ENCODE peak calls at places on chromosomes 5 and 9, in six cellular contexts. V is body of pancreas, B is tibial nerve, K is astrocyte of the spinal cord, P is MCF 10A, O is keratinocyte. D is an unnamed sample.

GRCh38 chr5:176416123-176416924 is at the start of gene CLTB:
- DNase-seq in V (peak), K (peak), P (peak), O (no peak), B (peak), D (peak)

GRCh38 chr9:110192531-110193326 is 15.2 kb downstream of the C9orf152 start:
- DNase-seq in B (peak), K (peak), O (no peak), P (no peak), V (no peak), D (no peak)

GRCh38 chr9:107226431-107226830 is 56.6 kb upstream of the RAD23B start:
- DNase-seq in O (no peak), K (no peak), B (no peak), V (no peak), P (peak), D (no peak)

GRCh38 chr9:138038244-138038671 is 160.7 kb downstream of the CACNA1B start:
- DNase-seq in B (no peak), O (no peak), P (no peak), V (peak), K (no peak), D (no peak)

GRCh38 chr9:85212887-85213286 is 528.9 kb downstream of the AGTPBP1 start:
- DNase-seq in V (no peak), K (peak), B (no peak), O (peak), P (peak), D (peak)

GRCh38 chr5:113081881-113082546 is 105.4 kb downstream of the DCP2 start:
- DNase-seq in P (peak), O (peak), K (peak), B (no peak), V (no peak), D (no peak)

GRCh38 chr9:81113408-81114124 is 575.8 kb downstream of the TLE1 start:
- DNase-seq in V (no peak), B (no peak), O (no peak), P (no peak), K (peak), D (no peak)

GRCh38 chr5:72314571-72315172 is 5.4 kb downstream of the MRPS27 start:
- DNase-seq in B (no peak), P (peak), V (peak), O (no peak), K (peak), D (no peak)

GRCh38 chr5:171175746-171176145 is 133.3 kb upstream of the TLX3 start:
- DNase-seq in P (no peak), B (no peak), K (no peak), O (no peak), V (no peak), D (no peak)

GRCh38 chr9:109228093-109228642 is 61.1 kb upstream of the FRRS1L start:
- DNase-seq in K (no peak), P (no peak), O (no peak), V (no peak), B (no peak), D (no peak)

GRCh38 chr9:136245194-136246150 is at the start of gene QSOX2:
- DNase-seq in K (peak), P (peak), O (no peak), B (peak), V (peak), D (peak)

GRCh38 chr5:135356522-135357318 is 42.3 kb downstream of the MACROH2A1 start:
- DNase-seq in V (peak), B (peak), O (no peak), P (peak), K (peak), D (no peak)

GRCh38 chr5:135212361-135213033 is 178.5 kb upstream of the PITX1 start:
- DNase-seq in K (no peak), V (no peak), P (no peak), B (no peak), O (no peak), D (no peak)

GRCh38 chr5:136036991-136037705 is 8.4 kb downstream of the TGFBI start:
- DNase-seq in O (no peak), K (peak), P (peak), B (no peak), V (no peak), D (no peak)

GRCh38 chr5:55636711-55637110 is 75.4 kb downstream of the SLC38A9 start:
- DNase-seq in V (peak), P (peak), B (peak), O (no peak), K (no peak), D (no peak)

GRCh38 chr5:71978216-71978615 is 129.1 kb upstream of the MAP1B start:
- DNase-seq in B (no peak), V (no peak), K (no peak), O (no peak), P (no peak), D (no peak)

GRCh38 chr9:20551835-20552234 is 70.5 kb downstream of the MLLT3 start:
- DNase-seq in V (no peak), K (no peak), B (no peak), O (no peak), P (no peak), D (peak)

GRCh38 chr9:132541051-132541450 is 41.4 kb upstream of the BARHL1 start:
- DNase-seq in O (no peak), B (no peak), P (no peak), V (no peak), K (no peak), D (no peak)

GRCh38 chr9:126862461-126862830 is 2.0 kb downstream of the ZBTB34 start:
- DNase-seq in V (no peak), O (no peak), K (no peak), P (no peak), B (no peak), D (no peak)

GRCh38 chr9:100990605-100991381 is 37.7 kb upstream of the PLPPR1 start:
- DNase-seq in O (no peak), P (no peak), V (no peak), B (no peak), K (no peak), D (no peak)

GRCh38 chr9:18463991-18464390 is 10.0 kb upstream of the ADAMTSL1 start:
- DNase-seq in P (no peak), B (no peak), K (no peak), V (no peak), O (peak), D (no peak)

GRCh38 chr9:30519756-30520155 is 1864.7 kb upstream of the ACO1 start:
- DNase-seq in V (no peak), P (peak), K (peak), O (no peak), B (no peak), D (no peak)

GRCh38 chr5:178207917-178208280 is 3.6 kb downstream of the HNRNPAB start:
- DNase-seq in V (no peak), B (no peak), O (no peak), K (no peak), P (no peak), D (no peak)

GRCh38 chr9:133428579-133429215 is 6.5 kb downstream of the ADAMTS13 start:
- DNase-seq in K (no peak), P (no peak), B (no peak), V (no peak), O (no peak), D (peak)

GRCh38 chr9:35954942-35955546 is 2.9 kb downstream of the OR2S2 start:
- DNase-seq in P (peak), O (peak), K (peak), V (peak), B (peak), D (peak)

GRCh38 chr5:10442581-10442980 is 902 bp downstream of the ROPN1L start:
- DNase-seq in V (no peak), P (no peak), O (no peak), K (no peak), B (no peak), D (peak)

GRCh38 chr5:173989432-173990082 is 587 bp downstream of the C5orf47 start:
- DNase-seq in B (no peak), K (no peak), V (no peak), P (no peak), O (no peak), D (no peak)

GRCh38 chr5:68406344-68406743 is 190.8 kb downstream of the PIK3R1 start:
- DNase-seq in V (no peak), B (no peak), P (no peak), K (no peak), O (no peak), D (no peak)

GRCh38 chr9:122206118-122207046 is 22.4 kb downstream of the LHX6 start:
- DNase-seq in P (peak), K (peak), B (no peak), O (no peak), V (no peak), D (no peak)

DNA sequence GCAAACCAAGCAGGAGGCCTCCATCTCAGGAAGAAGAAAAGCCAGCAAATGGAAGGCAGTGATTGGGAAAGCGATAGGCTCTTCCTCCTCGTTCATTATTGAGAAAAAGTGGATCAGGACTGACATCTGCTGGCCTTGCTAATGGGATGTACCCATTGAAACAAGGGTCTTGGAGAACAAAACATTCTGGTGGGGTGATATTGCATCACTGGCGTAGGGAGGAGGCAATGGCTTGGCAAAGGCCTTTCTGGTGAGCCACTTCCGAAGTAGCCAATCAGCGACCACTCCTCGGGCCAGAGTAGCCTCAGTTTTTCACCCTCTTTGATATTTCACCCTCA is 86.7 kb upstream of the NFIB start:
- DNase-seq in B (peak), K (peak), O (no peak), V (peak), P (peak), D (no peak)
- TF ChIP-seq CTCF in B (no peak), K (peak), O (peak), V (no peak), P (peak), D (no peak)

DNA sequence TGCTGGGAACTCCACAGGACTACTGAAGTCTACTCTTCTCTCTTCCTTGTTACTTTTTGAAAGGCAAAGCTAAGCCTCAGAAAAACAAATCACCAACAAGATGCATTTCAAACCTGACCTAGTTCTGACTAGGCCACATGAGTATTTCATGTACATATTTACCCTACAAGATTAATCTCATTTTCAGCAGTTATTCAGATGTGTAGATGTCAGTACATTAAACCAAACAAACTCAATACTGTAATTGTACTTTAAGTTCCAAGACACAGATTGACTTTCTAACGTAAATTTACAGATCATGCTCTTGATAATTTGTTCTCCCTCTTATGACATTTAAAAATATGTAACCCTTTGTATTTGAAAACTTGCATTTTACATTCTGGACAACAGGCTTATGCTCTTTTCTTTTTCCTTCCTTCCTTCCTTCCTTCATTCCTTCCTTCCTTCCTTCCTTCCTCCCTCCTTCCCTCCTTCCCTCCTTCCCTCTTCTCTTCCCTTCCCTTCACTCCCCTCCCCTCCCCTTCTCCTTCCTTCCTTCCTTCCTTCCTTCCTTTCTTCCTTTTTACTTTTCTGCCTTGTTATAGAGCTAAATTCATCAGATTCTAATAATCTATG is 1653.4 kb downstream of the EFNA5 start:
- DNase-seq in V (no peak), O (no peak), P (no peak), K (no peak), B (no peak), D (no peak)
- TF ChIP-seq CTCF in V (no peak), O (no peak), P (no peak), K (no peak), B (no peak), D (no peak)

GRCh38 chr5:31476607-31477200 is 55.2 kb downstream of the DROSHA start:
- DNase-seq in P (no peak), B (no peak), V (no peak), O (no peak), K (no peak), D (no peak)

GRCh38 chr5:31478901-31479300 is 53.0 kb downstream of the DROSHA start:
- DNase-seq in O (no peak), B (no peak), V (no peak), K (no peak), P (no peak), D (no peak)

GRCh38 chr5:31477971-31478370 is 53.9 kb downstream of the DROSHA start:
- DNase-seq in V (no peak), K (no peak), B (no peak), O (no peak), P (no peak), D (no peak)

GRCh38 chr5:31479706-31480105 is 52.2 kb downstream of the DROSHA start:
- DNase-seq in K (no peak), O (no peak), V (no peak), P (no peak), B (no peak), D (no peak)

GRCh38 chr5:31477516-31477915 is 54.4 kb downstream of the DROSHA start:
- DNase-seq in V (no peak), K (no peak), O (no peak), B (no peak), P (peak), D (no peak)
- TF ChIP-seq CTCF in V (no peak), K (no peak), O (no peak), B (no peak), P (no peak), D (no peak)

GRCh38 chr5:61624553-61624952 is 292.5 kb downstream of the ZSWIM6 start:
- DNase-seq in V (no peak), K (no peak), O (no peak), P (no peak), B (no peak), D (no peak)

GRCh38 chr5:61624966-61625681 is 293.1 kb downstream of the ZSWIM6 start:
- DNase-seq in B (no peak), O (no peak), V (no peak), K (no peak), P (no peak), D (no peak)

GRCh38 chr5:61625682-61626620 is 293.9 kb downstream of the ZSWIM6 start:
- DNase-seq in K (peak), O (no peak), V (peak), P (no peak), B (peak), D (peak)

GRCh38 chr5:61620660-61621650 is 288.9 kb downstream of the ZSWIM6 start:
- DNase-seq in K (no peak), O (no peak), P (no peak), B (no peak), V (no peak), D (no peak)

DNA sequence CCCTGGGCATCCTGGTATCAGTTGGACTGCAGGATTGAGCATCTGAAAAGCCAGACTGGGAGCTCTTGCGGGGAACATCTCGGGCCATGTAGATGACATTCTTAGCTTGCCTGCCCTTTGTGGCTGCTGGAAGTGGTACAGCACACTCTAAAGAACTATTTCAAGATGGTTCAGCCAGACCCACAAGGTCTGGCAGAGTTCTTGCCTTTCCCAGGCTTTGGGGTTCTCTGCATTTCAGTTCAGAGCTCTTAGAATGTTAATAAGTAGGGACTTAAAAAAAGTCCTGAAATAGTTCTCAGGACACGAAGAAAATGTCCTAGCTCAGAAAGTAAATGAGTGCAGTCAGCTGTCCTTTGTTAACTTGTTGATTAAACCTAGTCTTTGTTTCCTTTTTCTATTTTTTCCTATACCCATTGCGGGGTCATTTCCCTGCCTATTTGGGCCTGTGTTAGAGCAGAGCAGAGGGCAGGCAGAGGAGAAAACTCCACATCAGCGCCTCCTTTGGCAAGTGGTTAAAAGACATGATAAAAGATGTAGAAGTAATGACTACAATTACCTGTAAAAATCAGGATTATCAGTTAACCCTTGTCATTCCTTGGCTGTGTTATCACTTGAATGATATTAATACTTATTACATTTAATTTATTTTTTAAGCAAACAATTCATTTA is 291.5 kb downstream of the ZSWIM6 start:
- DNase-seq in P (peak), O (no peak), V (no peak), B (no peak), K (peak), D (no peak)
- TF ChIP-seq CTCF in P (no peak), O (peak), V (no peak), B (peak), K (peak), D (no peak)

DNA sequence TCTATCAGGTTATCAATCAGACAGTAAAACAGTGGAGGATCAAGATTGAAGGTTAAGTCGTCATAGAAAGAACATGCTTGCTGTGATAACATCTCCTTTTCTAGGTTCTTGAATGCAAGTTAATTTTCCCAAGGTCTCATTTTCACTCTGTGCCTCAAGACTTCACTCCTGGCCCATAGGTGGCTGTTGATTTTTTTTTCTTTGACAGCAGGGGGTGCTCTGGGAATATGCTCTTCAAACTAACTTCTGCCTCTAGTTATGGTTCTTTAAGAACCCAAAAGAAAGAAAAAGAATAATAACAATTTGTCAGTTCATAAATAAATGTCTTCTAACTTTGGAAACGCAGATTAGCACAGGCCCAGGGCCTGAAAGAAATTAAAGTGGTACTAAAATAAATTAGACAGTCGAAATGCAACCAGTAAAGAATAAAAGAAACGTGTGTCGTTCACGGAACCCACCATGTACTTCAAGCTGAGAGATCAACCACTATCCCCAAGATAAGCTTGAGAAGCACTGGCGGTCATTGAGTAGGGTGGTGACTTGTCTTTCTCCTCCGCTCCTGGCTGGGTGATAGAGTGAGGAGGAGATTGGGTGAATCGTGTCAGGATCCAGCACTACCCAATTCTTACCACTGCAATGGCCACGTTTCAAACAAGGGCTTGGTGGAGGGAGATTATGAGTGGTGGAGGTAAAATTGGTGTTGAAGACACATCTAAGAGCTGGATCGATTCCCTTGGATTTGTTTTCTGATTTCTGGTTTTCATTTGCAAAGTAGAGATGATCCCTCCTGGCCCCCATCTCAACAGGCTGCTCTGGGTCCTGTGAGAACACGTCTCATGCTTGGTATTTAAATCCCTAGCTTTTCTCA is 93.4 kb upstream of the IRX4 start:
- DNase-seq in V (no peak), O (no peak), K (no peak), P (peak), B (no peak), D (no peak)
- TF ChIP-seq CTCF in V (no peak), O (peak), K (no peak), P (peak), B (no peak), D (no peak)

GRCh38 chr5:180799902-180800801 is 2.5 kb downstream of the MGAT1 start:
- DNase-seq in B (no peak), V (no peak), K (peak), O (peak), P (peak), D (no peak)
- TF ChIP-seq CTCF in B (no peak), V (no peak), K (peak), O (no peak), P (peak), D (no peak)

GRCh38 chr5:119078071-119078846 is 7.4 kb downstream of the DMXL1 start:
- DNase-seq in K (no peak), B (no peak), P (no peak), V (no peak), O (no peak), D (no peak)
- TF ChIP-seq CTCF in K (no peak), B (no peak), P (no peak), V (no peak), O (no peak), D (no peak)